ENCODE peak calls at places on chromosomes 4 and X, in eight cellular contexts. Q, P, L, D, B, J, N and V are unnamed samples.

GRCh38 chr4:48681856-48682255 is 98.2 kb downstream of the FRYL start:
- DNase-seq in Q (peak), P (no peak), L (no peak), D (no peak), B (no peak), J (peak), N (peak), V (no peak)

GRCh38 chr4:176988226-176988625 is 195.5 kb upstream of the VEGFC start:
- DNase-seq in Q (peak), P (no peak), L (no peak), D (peak), B (peak), J (peak), N (no peak), V (no peak)

GRCh38 chrX:66638591-66639500 is at the start of gene EDA2R:
- DNase-seq in Q (peak), P (no peak), L (no peak), D (peak), B (peak), J (peak), N (peak), V (no peak)

GRCh38 chr4:154618708-154619315 is 6.4 kb upstream of the FGG start:
- DNase-seq in Q (peak), P (peak), L (peak), D (peak), B (no peak), J (peak), N (peak), V (peak)

GRCh38 chrX:48753708-48754107 is 7.8 kb upstream of the GLOD5 start:
- DNase-seq in Q (no peak), P (no peak), L (no peak), D (no peak), B (no peak), J (no peak), N (no peak), V (no peak)

GRCh38 chr4:183394166-183394951 is 50.1 kb upstream of the CDKN2AIP start:
- DNase-seq in Q (no peak), P (no peak), L (no peak), D (no peak), B (no peak), J (no peak), N (no peak), V (no peak)

GRCh38 chr4:7460591-7460990 is 25.9 kb upstream of the PSAPL1 start:
- DNase-seq in Q (peak), P (no peak), L (no peak), D (peak), B (no peak), J (peak), N (no peak), V (no peak)

GRCh38 chrX:47351706-47352105 is 18.7 kb upstream of the ZNF157 start:
- DNase-seq in Q (peak), P (no peak), L (no peak), D (peak), B (no peak), J (peak), N (no peak), V (no peak)

GRCh38 chrX:152259150-152259549 is 120.8 kb upstream of the MAGEA10 start:
- DNase-seq in Q (no peak), P (no peak), L (no peak), D (no peak), B (no peak), J (no peak), N (no peak), V (no peak)

GRCh38 chr4:38949416-38950051 is 81.9 kb downstream of the FAM114A1 start:
- DNase-seq in Q (peak), P (peak), L (no peak), D (peak), B (no peak), J (no peak), N (no peak), V (peak)

DNA sequence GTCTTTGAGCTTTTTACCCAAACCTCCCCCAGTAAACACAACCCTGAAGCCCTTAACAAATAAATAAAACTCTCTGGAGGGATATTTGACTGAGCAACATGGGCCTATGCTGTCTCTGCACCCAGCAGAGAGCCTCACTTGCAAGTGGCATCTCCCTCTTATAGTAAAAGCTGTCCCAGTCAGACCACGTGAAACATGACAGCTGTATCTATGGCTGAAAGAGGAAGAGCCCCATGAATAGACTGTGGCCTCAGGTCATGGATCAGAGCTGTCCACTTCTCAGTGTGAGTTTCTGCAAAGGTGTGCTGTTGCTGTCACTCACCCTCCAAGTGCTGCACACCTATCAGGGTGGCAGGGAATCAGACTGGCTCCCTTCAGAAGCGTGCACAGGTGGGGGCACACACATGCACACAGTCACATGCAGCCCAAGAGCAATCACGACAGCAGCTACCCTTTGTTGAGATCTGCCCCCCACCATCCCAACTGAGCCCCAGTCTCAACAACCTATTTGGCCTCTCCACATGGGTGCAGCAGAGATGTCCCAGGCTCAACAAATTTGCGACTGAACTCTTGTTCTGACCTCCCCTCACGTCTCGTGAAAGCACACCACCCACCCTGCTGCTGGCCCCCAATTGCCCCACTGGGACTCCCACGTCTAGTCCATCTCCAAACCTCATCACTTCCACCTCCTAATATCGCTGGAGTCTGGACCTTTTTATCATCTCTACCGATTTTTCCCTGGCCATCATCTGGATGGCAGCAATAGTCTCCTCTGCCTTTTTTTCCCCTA is 45.6 kb downstream of the NAT8L start:
- DNase-seq in Q (no peak), P (no peak), L (no peak), D (no peak), B (no peak), J (no peak), N (no peak), V (no peak)
- TF ChIP-seq CTCF in Q (no peak), P (no peak), L (no peak), D (no peak), B (no peak), J (no peak), N (no peak), V (no peak)

DNA sequence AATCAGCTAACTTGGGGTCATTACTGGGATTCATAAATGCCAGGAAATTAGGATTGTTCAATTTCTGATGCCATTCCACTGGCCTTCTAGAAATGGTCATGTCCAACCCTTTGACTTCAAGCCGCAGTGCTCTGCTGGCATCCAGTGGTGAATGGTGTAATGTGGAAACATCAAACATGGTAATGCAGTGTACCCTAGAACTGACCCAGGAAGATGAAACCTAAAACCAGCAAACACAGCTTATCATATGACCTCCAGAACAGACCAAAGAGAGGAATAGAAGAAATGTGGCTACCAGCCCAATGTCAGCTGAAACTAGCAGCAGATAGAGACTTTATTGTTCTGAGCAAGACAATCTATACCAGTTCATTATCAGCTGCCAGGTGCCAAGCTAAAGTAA is 13.8 kb downstream of the CXCL13 start:
- DNase-seq in Q (peak), P (no peak), L (no peak), D (no peak), B (no peak), J (peak), N (no peak), V (no peak)
- TF ChIP-seq CTCF in Q (no peak), P (no peak), L (no peak), D (no peak), B (no peak), J (no peak), N (no peak), V (no peak)

GRCh38 chr4:174828845-174829701 is at the start of gene GLRA3:
- DNase-seq in Q (peak), P (no peak), L (peak), D (peak), B (no peak), J (peak), N (peak), V (no peak)
- TF ChIP-seq CTCF in Q (no peak), P (no peak), L (no peak), D (no peak), B (no peak), J (no peak), N (no peak), V (no peak)

DNA sequence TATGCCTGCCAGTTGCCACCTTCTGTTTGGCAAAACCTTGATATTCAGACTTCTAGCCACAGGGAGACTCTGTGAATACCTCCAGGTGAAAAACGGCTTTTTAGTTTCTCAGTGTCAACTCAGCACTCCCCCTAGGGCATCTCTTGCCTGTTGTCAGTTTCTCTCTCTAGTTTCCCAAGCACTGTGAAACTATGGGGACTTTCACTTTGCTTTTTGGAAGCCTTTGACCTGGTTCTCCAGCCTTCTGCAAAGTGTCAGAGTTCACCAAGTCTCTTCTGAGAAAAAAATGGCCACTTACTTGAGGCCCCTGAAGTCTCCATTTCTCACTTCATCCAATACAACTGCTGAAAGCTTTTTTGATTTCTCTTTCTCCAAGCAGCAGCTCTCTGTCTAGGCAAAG is 521.5 kb downstream of the INPP4B start:
- DNase-seq in Q (no peak), P (no peak), L (no peak), D (no peak), B (no peak), J (no peak), N (no peak), V (no peak)
- TF ChIP-seq CTCF in Q (no peak), P (no peak), L (no peak), D (no peak), B (no peak), J (no peak), N (no peak), V (no peak)

GRCh38 chrX:40072246-40072645 is 25.5 kb downstream of the BCOR start:
- DNase-seq in Q (no peak), P (no peak), L (no peak), D (no peak), B (no peak), J (no peak), N (no peak), V (no peak)

GRCh38 chrX:40076750-40077149 is 21.0 kb downstream of the BCOR start:
- DNase-seq in Q (no peak), P (no peak), L (no peak), D (no peak), B (no peak), J (peak), N (no peak), V (no peak)

GRCh38 chrX:40074959-40075332 is 22.8 kb downstream of the BCOR start:
- DNase-seq in Q (no peak), P (no peak), L (no peak), D (no peak), B (no peak), J (no peak), N (no peak), V (no peak)

GRCh38 chrX:40074080-40074958 is 23.4 kb downstream of the BCOR start:
- DNase-seq in Q (no peak), P (no peak), L (no peak), D (no peak), B (no peak), J (no peak), N (no peak), V (no peak)

DNA sequence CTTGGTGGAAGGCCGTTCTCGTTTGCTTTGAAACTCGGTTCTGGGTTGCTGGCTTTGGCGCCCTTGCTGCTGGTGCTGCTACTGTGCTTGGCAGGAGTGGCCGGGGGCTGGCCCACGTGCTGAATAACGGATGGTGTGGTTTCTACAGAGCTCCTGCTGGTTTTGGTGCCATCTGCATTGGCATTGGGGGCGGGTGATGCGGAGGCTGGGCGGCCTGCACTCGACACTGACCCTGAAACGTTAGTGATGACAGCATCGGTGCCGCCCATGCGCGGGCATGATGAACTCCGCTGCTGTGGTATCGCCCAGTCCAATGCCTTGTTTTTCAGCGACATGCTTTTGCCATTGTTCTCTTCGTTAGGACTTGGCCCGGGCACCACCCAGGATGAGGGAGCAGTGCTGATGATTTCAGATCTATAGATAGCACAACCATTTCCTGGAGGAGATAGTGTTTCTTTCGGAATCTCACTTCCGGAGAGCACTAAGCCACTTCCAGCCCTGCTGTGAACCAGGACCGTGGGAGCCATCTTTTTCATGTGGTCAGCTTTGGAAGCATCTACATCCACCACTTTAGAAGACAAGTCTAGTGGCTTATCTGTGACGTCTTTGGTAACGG is 24.2 kb downstream of the BCOR start:
- DNase-seq in Q (no peak), P (no peak), L (no peak), D (no peak), B (no peak), J (no peak), N (no peak), V (no peak)
- TF ChIP-seq CTCF in Q (no peak), P (no peak), L (no peak), D (no peak), B (no peak), J (no peak), N (no peak), V (no peak)